ENCODE peak calls at places on chromosomes 12 and 14, in four cellular contexts. Y is H1, D is K562, I is GM12878. W is an unnamed sample.

GRCh38 chr14:85527006-85527405 is 2.9 kb upstream of the FLRT2 start:
- DNase-seq in D (no peak), Y (no peak), I (no peak), W (no peak)

GRCh38 chr12:82414926-82415325 is 56.6 kb downstream of the METTL25 start:
- DNase-seq in D (no peak), Y (no peak), I (no peak), W (no peak)

GRCh38 chr12:7645395-7646177 is 20.1 kb downstream of the APOBEC1 start:
- DNase-seq in Y (no peak), D (peak), I (no peak), W (peak)

GRCh38 chr14:76985540-76986260 is 42.8 kb downstream of the IRF2BPL start:
- DNase-seq in I (no peak), Y (no peak), D (no peak), W (no peak)

GRCh38 chr14:61472801-61473376 is 151.5 kb downstream of the PRKCH start:
- DNase-seq in Y (no peak), I (no peak), D (no peak), W (no peak)

GRCh38 chr12:95368931-95369330 is 105.0 kb upstream of the METAP2 start:
- DNase-seq in Y (no peak), I (no peak), D (no peak), W (no peak)

GRCh38 chr14:85702937-85703336 is 173.0 kb downstream of the FLRT2 start:
- DNase-seq in Y (no peak), D (no peak), I (no peak), W (no peak)

GRCh38 chr14:37593496-37594237 is 1.4 kb downstream of the FOXA1 start:
- DNase-seq in I (no peak), D (no peak), Y (no peak), W (no peak)

GRCh38 chr12:123908884-123909807 is 63.5 kb downstream of the CCDC92 start:
- DNase-seq in Y (no peak), I (no peak), D (no peak), W (no peak)

GRCh38 chr14:93019367-93019843 is 96.3 kb downstream of the ITPK1 start:
- DNase-seq in D (no peak), I (no peak), Y (no peak), W (peak)

GRCh38 chr12:8081228-8081920 is 700 bp upstream of the NECAP1 start:
- DNase-seq in I (no peak), D (no peak), Y (no peak), W (no peak)

GRCh38 chr12:22410497-22410896 is 76.0 kb upstream of the ST8SIA1 start:
- DNase-seq in D (no peak), Y (no peak), I (no peak), W (no peak)

GRCh38 chr12:126337556-126337955 is 1272.3 kb downstream of the AACS start:
- DNase-seq in D (no peak), Y (no peak), I (no peak), W (no peak)

GRCh38 chr12:66279127-66279712 is 23.1 kb upstream of the HELB start:
- DNase-seq in Y (no peak), D (peak), I (no peak), W (peak)

GRCh38 chr12:112891093-112892024 is 15.4 kb upstream of the OAS1 start:
- DNase-seq in I (no peak), D (no peak), Y (no peak), W (no peak)

GRCh38 chr12:77062846-77063461 is 2.4 kb downstream of the E2F7 start:
- DNase-seq in D (no peak), I (peak), Y (no peak), W (no peak)

GRCh38 chr14:40003773-40004172 is 571.5 kb upstream of the FBXO33 start:
- DNase-seq in Y (no peak), D (no peak), I (no peak), W (no peak)

GRCh38 chr12:75177997-75178396 is 31.6 kb downstream of the KCNC2 start:
- DNase-seq in Y (no peak), I (no peak), D (no peak), W (peak)

GRCh38 chr12:44159211-44159610 is 323.3 kb downstream of the TMEM117 start:
- DNase-seq in I (no peak), D (no peak), Y (no peak), W (peak)

GRCh38 chr12:44155349-44155748 is 319.5 kb downstream of the TMEM117 start:
- DNase-seq in Y (no peak), D (no peak), I (no peak), W (no peak)

GRCh38 chr12:44158746-44159145 is 322.9 kb downstream of the TMEM117 start:
- DNase-seq in I (no peak), D (no peak), Y (no peak), W (no peak)

GRCh38 chr12:44157359-44157758 is 321.5 kb downstream of the TMEM117 start:
- DNase-seq in D (no peak), I (no peak), Y (no peak), W (no peak)

DNA sequence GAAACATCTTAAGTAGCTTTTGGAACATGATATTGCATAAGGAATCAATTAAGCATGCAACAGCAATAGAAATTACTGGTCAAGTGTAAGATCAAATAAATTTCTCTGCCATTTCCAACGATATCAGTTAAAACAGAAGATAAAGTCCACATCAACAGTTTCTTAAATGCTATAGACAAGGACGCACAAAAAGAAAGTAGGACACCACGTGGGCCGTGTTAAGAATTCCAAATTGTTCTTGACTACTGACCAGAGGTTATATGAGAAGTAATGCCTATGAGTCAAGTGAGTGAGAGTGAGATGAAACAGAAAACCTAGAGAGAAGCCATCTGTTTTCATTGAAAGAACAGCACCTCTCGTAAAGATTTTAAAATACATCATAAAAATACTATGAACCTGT is 318.2 kb downstream of the TMEM117 start:
- DNase-seq in I (no peak), Y (no peak), D (no peak), W (no peak)
- TF ChIP-seq USF2 in I (no peak), Y (no peak), D (no peak), W (no peak)

DNA sequence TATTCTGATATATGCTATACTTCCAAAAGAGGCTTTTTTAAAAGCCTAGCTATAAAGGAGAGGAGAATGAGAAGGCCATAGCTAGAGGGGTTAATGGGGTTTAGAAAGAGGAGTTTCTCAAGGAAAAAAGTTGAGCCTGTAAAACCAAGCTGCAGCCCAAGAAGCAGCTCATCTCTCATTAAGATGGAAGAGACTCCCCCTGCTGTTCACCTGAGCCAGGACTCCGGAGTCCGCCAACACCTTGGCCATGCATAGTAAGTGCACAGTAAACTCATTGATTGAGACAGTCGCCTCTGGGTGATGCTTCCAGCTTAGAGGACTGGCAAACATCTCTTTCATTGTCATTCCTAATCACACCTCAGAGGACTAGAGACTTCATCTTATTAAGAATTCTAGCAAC is 46.2 kb downstream of the ANO2 start:
- DNase-seq in I (no peak), D (no peak), Y (peak), W (no peak)
- TF ChIP-seq YY1 in I (no peak), D (no peak), Y (no peak), W (no peak)

GRCh38 chr12:108643941-108644742 is 10.4 kb upstream of the SELPLG start:
- DNase-seq in Y (no peak), D (no peak), I (no peak), W (no peak)

GRCh38 chr12:108644743-108645120 is 11.0 kb upstream of the SELPLG start:
- DNase-seq in I (no peak), Y (no peak), D (no peak), W (no peak)

GRCh38 chr12:108641446-108642268 is 8.0 kb upstream of the SELPLG start:
- DNase-seq in I (no peak), Y (no peak), D (no peak), W (no peak)

GRCh38 chr12:108642269-108642870 is 8.7 kb upstream of the SELPLG start:
- DNase-seq in Y (no peak), D (no peak), I (no peak), W (no peak)

GRCh38 chr12:108642899-108643654 is 9.4 kb upstream of the SELPLG start:
- DNase-seq in D (no peak), Y (no peak), I (no peak), W (no peak)
- TF ChIP-seq CEBPB in D (no peak), Y (no peak), I (no peak), W (no peak)

GRCh38 chr14:23406244-23406643 is 1.8 kb downstream of the MYH6 start:
- DNase-seq in D (no peak), I (no peak), Y (no peak), W (no peak)

GRCh38 chr14:23407516-23408306 is at the start of gene MYH6:
- DNase-seq in D (no peak), Y (no peak), I (no peak), W (no peak)

GRCh38 chr14:23408307-23408630 is 196 bp upstream of the MYH6 start:
- DNase-seq in I (no peak), Y (no peak), D (no peak), W (no peak)

GRCh38 chr14:23405516-23406025 is 2.5 kb downstream of the MYH6 start:
- DNase-seq in D (no peak), I (no peak), Y (no peak), W (no peak)

DNA sequence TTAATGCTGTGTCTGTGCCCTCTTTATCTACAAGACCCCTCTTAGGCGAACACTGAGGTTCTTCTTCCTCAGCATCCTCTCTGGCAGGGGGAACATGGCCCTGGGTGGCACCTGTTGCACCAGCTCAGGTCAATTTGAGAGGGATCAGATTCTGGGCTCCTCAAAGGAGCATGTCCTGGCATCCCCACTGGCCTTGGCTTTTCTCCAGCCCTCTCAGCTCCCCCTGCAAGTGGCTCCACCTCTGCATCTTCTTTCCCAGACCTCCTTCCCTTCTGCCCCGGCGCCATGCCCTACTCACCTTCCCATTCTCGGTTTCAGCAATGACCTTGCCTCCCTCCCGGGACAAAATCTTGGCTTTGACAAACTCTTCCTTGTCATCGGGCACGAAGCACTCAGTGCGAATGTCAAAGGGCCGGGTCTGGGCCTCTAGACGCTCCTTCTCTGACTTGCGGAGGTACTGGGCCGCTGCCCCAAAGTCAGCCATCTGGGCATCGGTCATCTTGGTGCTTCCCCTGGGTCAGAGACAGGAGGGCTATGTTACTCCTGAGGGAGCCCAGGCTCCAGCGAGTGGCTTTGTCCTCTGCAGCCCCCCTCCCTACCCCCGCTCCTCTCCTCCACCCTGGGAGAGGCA is 1.2 kb downstream of the MYH6 start:
- DNase-seq in I (no peak), Y (no peak), D (no peak), W (no peak)
- TF ChIP-seq USF2 in I (no peak), Y (no peak), D (no peak), W (no peak)

DNA sequence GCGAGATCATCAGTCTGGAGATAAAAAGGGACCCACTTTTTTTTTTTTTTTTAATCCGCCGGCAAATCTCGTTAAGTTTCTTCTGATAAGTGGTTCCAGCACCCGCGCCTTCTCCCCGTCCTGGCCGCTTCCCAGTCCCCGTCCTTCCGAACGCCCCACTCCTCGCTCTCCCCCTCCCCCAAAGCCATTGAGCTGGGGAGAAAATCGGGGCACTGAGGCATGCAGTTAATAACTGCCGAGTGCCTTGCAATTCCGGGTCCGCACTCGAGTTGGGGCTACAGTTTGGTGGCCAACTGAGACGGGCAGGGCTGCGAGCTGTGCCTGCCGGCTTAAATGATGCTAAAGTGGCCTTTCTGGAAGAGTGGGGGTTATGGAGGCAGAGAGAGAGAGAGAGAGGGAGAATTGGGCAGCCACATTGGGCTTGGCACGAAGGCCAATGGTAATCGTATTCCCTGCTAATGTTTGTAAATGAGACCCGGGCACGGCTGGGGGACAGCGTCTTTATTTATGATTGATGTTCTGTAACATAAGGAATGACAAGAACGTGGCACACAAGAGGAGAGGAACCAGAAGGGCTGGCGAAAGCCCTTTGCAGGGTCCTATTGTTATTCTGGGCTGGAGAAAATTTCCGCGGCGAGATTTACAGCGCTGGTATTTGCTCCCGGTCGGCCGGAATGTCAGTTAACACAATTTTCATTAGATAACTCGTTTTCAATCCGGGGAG is 115.4 kb upstream of the MYL2 start:
- DNase-seq in I (no peak), Y (no peak), D (no peak), W (no peak)
- TF ChIP-seq YY1 in I (no peak), Y (no peak), D (no peak), W (no peak)

DNA sequence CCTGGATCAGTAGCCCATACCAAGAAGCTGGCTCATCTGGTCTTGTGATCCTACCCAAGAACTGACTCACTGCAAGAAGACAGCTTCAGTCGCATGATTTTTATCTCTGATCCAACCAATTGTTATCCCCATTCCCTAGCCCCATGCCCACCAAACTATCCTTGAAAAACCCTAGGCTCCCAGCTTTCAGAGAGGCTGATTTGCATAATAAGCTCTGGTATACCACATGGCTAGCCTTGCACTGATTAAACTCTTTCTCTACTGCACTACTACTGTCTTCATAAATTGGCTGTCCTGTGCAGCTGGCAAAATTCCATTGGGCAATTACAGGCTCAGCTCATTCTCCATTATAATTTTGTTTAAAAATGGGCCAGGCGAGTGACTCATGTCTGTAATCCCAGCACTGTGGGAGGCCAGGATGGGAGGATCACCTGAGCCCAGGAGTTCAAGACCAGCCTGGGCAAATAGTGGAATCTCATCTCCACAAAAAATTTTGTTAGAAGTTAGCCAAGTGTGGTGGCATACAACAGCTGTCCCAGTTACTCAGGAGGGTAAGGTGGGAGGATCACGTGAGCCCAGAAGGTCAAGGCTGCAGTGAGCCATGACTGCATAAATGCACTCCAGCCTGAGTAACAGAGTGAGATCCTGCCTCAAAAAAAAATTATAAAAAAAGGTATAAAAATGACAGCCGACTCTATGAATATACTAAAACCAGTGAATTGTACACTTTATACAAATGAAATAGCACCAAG is 76.7 kb upstream of the EIF5 start:
- DNase-seq in D (no peak), Y (no peak), I (no peak), W (no peak)
- TF ChIP-seq CEBPB in D (no peak), Y (no peak), I (no peak), W (no peak)

W was measured in HepG2.